ENCODE peak calls at places on chromosomes 2 and 18, in nine cellular contexts. One of them, this sample, is unnamed.

GRCh38 chr2:156430978-156431358 is 5.2 kb upstream of the GPD2 start:
- DNase-seq in H9: no peak
- DNase-seq in endothelial cell of umbilical vein: peak
- DNase-seq in trophoblast cell: no peak
- DNase-seq in astrocyte: peak
- DNase-seq in Karpas-422: no peak
- DNase-seq in fibroblast of lung: peak
- DNase-seq in GM23248: peak
- DNase-seq in IMR-90: peak
- DNase-seq in this sample: no peak

GRCh38 chr18:28767201-28767600 is 590.3 kb upstream of the CDH2 start:
- DNase-seq in H9: no peak
- DNase-seq in endothelial cell of umbilical vein: no peak
- DNase-seq in trophoblast cell: no peak
- DNase-seq in astrocyte: no peak
- DNase-seq in Karpas-422: no peak
- DNase-seq in fibroblast of lung: no peak
- DNase-seq in GM23248: peak
- DNase-seq in IMR-90: peak
- DNase-seq in this sample: no peak

GRCh38 chr2:23055251-23055650 is 329.7 kb upstream of the KLHL29 start:
- DNase-seq in H9: no peak
- DNase-seq in endothelial cell of umbilical vein: no peak
- DNase-seq in trophoblast cell: no peak
- DNase-seq in astrocyte: no peak
- DNase-seq in Karpas-422: no peak
- DNase-seq in fibroblast of lung: no peak
- DNase-seq in GM23248: no peak
- DNase-seq in IMR-90: no peak
- DNase-seq in this sample: no peak

GRCh38 chr2:71945133-71945959 is 202.3 kb downstream of the CYP26B1 start:
- DNase-seq in H9: peak
- DNase-seq in endothelial cell of umbilical vein: no peak
- DNase-seq in trophoblast cell: no peak
- DNase-seq in astrocyte: no peak
- DNase-seq in Karpas-422: no peak
- DNase-seq in fibroblast of lung: no peak
- DNase-seq in GM23248: no peak
- DNase-seq in IMR-90: no peak
- DNase-seq in this sample: no peak

GRCh38 chr2:173075781-173076556 is at the start of gene MAP3K20:
- DNase-seq in H9: peak
- DNase-seq in endothelial cell of umbilical vein: peak
- DNase-seq in trophoblast cell: peak
- DNase-seq in astrocyte: peak
- DNase-seq in Karpas-422: peak
- DNase-seq in fibroblast of lung: peak
- DNase-seq in GM23248: peak
- DNase-seq in IMR-90: peak
- DNase-seq in this sample: no peak

GRCh38 chr2:2765839-2766495 is 434.9 kb upstream of the MYT1L start:
- DNase-seq in H9: no peak
- DNase-seq in endothelial cell of umbilical vein: no peak
- DNase-seq in trophoblast cell: no peak
- DNase-seq in astrocyte: no peak
- DNase-seq in Karpas-422: no peak
- DNase-seq in fibroblast of lung: no peak
- DNase-seq in GM23248: no peak
- DNase-seq in IMR-90: no peak
- DNase-seq in this sample: no peak

GRCh38 chr18:3456686-3457069 is 6.7 kb downstream of the TGIF1 start:
- DNase-seq in H9: no peak
- DNase-seq in endothelial cell of umbilical vein: no peak
- DNase-seq in trophoblast cell: no peak
- DNase-seq in astrocyte: no peak
- DNase-seq in Karpas-422: no peak
- DNase-seq in fibroblast of lung: no peak
- DNase-seq in GM23248: no peak
- DNase-seq in IMR-90: no peak
- DNase-seq in this sample: no peak

GRCh38 chr2:38622210-38622609 is 19.5 kb upstream of the HNRNPLL start:
- DNase-seq in H9: no peak
- DNase-seq in endothelial cell of umbilical vein: no peak
- DNase-seq in trophoblast cell: no peak
- DNase-seq in astrocyte: no peak
- DNase-seq in Karpas-422: peak
- DNase-seq in fibroblast of lung: no peak
- DNase-seq in GM23248: no peak
- DNase-seq in IMR-90: no peak
- DNase-seq in this sample: no peak

GRCh38 chr2:152189622-152190495 is 14.3 kb upstream of the STAM2 start:
- DNase-seq in H9: no peak
- DNase-seq in endothelial cell of umbilical vein: peak
- DNase-seq in trophoblast cell: peak
- DNase-seq in astrocyte: peak
- DNase-seq in Karpas-422: peak
- DNase-seq in fibroblast of lung: peak
- DNase-seq in GM23248: peak
- DNase-seq in IMR-90: peak
- DNase-seq in this sample: no peak

GRCh38 chr2:200337621-200338020 is 31.1 kb downstream of the SPATS2L start:
- DNase-seq in H9: no peak
- DNase-seq in endothelial cell of umbilical vein: peak
- DNase-seq in trophoblast cell: no peak
- DNase-seq in astrocyte: no peak
- DNase-seq in Karpas-422: no peak
- DNase-seq in fibroblast of lung: no peak
- DNase-seq in GM23248: no peak
- DNase-seq in IMR-90: no peak
- DNase-seq in this sample: no peak

GRCh38 chr2:47727956-47728355 is 55.0 kb upstream of the MSH6 start:
- DNase-seq in H9: no peak
- DNase-seq in endothelial cell of umbilical vein: no peak
- DNase-seq in trophoblast cell: peak
- DNase-seq in astrocyte: no peak
- DNase-seq in Karpas-422: no peak
- DNase-seq in fibroblast of lung: no peak
- DNase-seq in GM23248: no peak
- DNase-seq in IMR-90: no peak
- DNase-seq in this sample: no peak

GRCh38 chr2:46451131-46451711 is 28.1 kb upstream of the TMEM247 start:
- DNase-seq in H9: no peak
- DNase-seq in endothelial cell of umbilical vein: no peak
- DNase-seq in trophoblast cell: peak
- DNase-seq in astrocyte: no peak
- DNase-seq in Karpas-422: no peak
- DNase-seq in fibroblast of lung: peak
- DNase-seq in GM23248: peak
- DNase-seq in IMR-90: peak
- DNase-seq in this sample: no peak

GRCh38 chr2:166351319-166351718 is 24.4 kb downstream of the SCN9A start:
- DNase-seq in H9: no peak
- DNase-seq in endothelial cell of umbilical vein: no peak
- DNase-seq in trophoblast cell: no peak
- DNase-seq in astrocyte: peak
- DNase-seq in Karpas-422: no peak
- DNase-seq in fibroblast of lung: peak
- DNase-seq in GM23248: peak
- DNase-seq in IMR-90: peak
- DNase-seq in this sample: no peak

GRCh38 chr2:22904126-22904684 is 480.8 kb upstream of the KLHL29 start:
- DNase-seq in H9: peak
- DNase-seq in endothelial cell of umbilical vein: no peak
- DNase-seq in trophoblast cell: no peak
- DNase-seq in astrocyte: no peak
- DNase-seq in Karpas-422: peak
- DNase-seq in fibroblast of lung: no peak
- DNase-seq in GM23248: peak
- DNase-seq in IMR-90: no peak
- DNase-seq in this sample: no peak

GRCh38 chr2:230999477-230999876 is 3.6 kb downstream of the SPATA3 start:
- DNase-seq in H9: no peak
- DNase-seq in endothelial cell of umbilical vein: no peak
- DNase-seq in trophoblast cell: no peak
- DNase-seq in astrocyte: no peak
- DNase-seq in Karpas-422: no peak
- DNase-seq in fibroblast of lung: no peak
- DNase-seq in GM23248: no peak
- DNase-seq in IMR-90: no peak
- DNase-seq in this sample: no peak
- H2AFZ ChIP-seq in H9: no peak
- H2AFZ ChIP-seq in endothelial cell of umbilical vein: no peak
- H2AFZ ChIP-seq in trophoblast cell: no peak
- H2AFZ ChIP-seq in astrocyte: no peak
- H2AFZ ChIP-seq in Karpas-422: no peak
- H2AFZ ChIP-seq in fibroblast of lung: no peak
- H2AFZ ChIP-seq in GM23248: no peak
- H2AFZ ChIP-seq in IMR-90: no peak
- H2AFZ ChIP-seq in this sample: no peak

DNA sequence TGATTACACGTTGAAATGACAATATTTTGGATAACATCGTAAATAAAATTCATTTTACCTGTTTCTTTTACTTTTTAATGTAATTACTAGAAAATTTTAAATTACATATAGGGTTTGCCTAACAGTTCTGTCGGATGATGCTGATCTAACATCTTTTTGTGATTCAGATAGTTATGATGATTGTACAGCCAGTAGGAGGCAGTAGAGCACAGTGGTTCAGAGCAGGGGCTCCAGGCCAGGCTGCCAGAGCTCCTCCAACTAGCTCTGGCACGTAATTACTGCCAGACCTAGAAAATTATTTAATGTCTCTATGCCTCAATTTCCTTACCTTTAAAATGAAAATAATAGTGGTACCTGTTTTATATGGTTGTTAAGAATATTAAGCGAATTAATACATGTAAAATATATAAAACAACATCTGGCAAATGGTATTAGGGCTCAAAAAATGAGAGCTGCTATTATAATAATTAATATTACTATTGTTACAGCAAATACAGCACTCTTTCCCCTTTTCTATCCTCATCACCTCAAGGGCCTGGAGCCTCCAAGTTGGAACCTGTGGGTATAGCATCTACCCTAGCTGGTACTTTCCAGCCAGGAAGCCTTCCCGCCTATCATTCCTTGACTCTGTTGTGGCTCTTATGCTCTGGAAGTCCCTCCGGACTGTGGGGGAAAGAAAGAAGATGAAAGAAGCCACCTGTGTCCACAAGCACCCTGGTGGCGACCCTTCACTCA is 47.7 kb upstream of the PLA2R1 start:
- DNase-seq in H9: peak
- DNase-seq in endothelial cell of umbilical vein: peak
- DNase-seq in trophoblast cell: peak
- DNase-seq in astrocyte: peak
- DNase-seq in Karpas-422: peak
- DNase-seq in fibroblast of lung: peak
- DNase-seq in GM23248: peak
- DNase-seq in IMR-90: peak
- DNase-seq in this sample: no peak
- H2AFZ ChIP-seq in H9: no peak
- H2AFZ ChIP-seq in endothelial cell of umbilical vein: peak
- H2AFZ ChIP-seq in trophoblast cell: no peak
- H2AFZ ChIP-seq in astrocyte: peak
- H2AFZ ChIP-seq in Karpas-422: no peak
- H2AFZ ChIP-seq in fibroblast of lung: no peak
- H2AFZ ChIP-seq in GM23248: no peak
- H2AFZ ChIP-seq in IMR-90: no peak
- H2AFZ ChIP-seq in this sample: no peak

GRCh38 chr18:10116574-10116973 is 202.8 kb downstream of the VAPA start:
- DNase-seq in H9: no peak
- DNase-seq in endothelial cell of umbilical vein: no peak
- DNase-seq in trophoblast cell: peak
- DNase-seq in astrocyte: no peak
- DNase-seq in Karpas-422: no peak
- DNase-seq in fibroblast of lung: peak
- DNase-seq in GM23248: no peak
- DNase-seq in IMR-90: no peak
- DNase-seq in this sample: no peak

GRCh38 chr18:10114727-10115463 is 201.1 kb downstream of the VAPA start:
- DNase-seq in H9: no peak
- DNase-seq in endothelial cell of umbilical vein: no peak
- DNase-seq in trophoblast cell: no peak
- DNase-seq in astrocyte: no peak
- DNase-seq in Karpas-422: no peak
- DNase-seq in fibroblast of lung: no peak
- DNase-seq in GM23248: no peak
- DNase-seq in IMR-90: no peak
- DNase-seq in this sample: no peak

GRCh38 chr18:10113156-10114022 is 199.6 kb downstream of the VAPA start:
- DNase-seq in H9: no peak
- DNase-seq in endothelial cell of umbilical vein: peak
- DNase-seq in trophoblast cell: no peak
- DNase-seq in astrocyte: no peak
- DNase-seq in Karpas-422: no peak
- DNase-seq in fibroblast of lung: peak
- DNase-seq in GM23248: no peak
- DNase-seq in IMR-90: no peak
- DNase-seq in this sample: no peak

DNA sequence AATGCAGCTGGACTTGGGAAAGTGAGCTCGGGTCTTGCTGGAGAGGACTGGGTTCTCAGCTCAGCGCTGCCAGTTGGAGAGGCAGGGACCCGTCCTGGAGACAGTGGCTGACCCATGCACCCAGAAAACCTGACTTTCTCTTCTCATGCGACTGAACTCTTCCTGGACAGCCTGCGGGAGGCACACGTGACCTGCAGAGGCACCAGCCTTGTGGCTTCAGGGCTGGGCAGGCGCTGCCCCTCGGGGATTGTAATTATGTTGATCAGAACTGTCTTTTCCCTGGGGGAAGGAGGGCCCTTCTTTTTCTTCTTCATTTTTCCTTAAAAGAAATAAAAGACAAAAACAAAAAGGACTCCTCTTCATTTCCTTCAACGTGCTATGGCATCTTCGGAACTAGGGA is 198.1 kb downstream of the VAPA start:
- DNase-seq in H9: no peak
- DNase-seq in endothelial cell of umbilical vein: no peak
- DNase-seq in trophoblast cell: no peak
- DNase-seq in astrocyte: no peak
- DNase-seq in Karpas-422: no peak
- DNase-seq in fibroblast of lung: no peak
- DNase-seq in GM23248: no peak
- DNase-seq in IMR-90: no peak
- DNase-seq in this sample: no peak
- H2AFZ ChIP-seq in H9: no peak
- H2AFZ ChIP-seq in endothelial cell of umbilical vein: no peak
- H2AFZ ChIP-seq in trophoblast cell: no peak
- H2AFZ ChIP-seq in astrocyte: no peak
- H2AFZ ChIP-seq in Karpas-422: no peak
- H2AFZ ChIP-seq in fibroblast of lung: no peak
- H2AFZ ChIP-seq in GM23248: no peak
- H2AFZ ChIP-seq in IMR-90: no peak
- H2AFZ ChIP-seq in this sample: no peak

DNA sequence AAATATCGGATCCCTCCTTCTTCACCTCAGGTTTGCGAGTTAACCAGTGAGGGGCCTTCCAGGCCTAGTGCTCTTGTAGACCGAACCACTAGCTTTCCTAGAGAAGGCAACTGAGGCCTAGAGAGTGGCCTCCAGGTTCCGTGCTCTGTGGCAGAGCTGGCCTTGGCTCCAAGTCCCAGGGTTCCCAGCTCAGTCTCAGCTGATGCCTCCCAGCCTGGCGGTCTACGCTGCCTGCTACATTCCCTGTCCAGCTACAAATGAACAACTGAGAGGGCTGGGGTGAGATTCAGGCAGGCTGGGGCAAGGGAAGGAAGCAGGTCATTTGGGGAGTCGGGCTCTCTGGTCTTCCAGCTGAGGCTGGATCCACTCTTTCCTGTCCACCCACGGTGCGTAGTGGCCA is 2.3 kb downstream of the STEAP3 start:
- DNase-seq in H9: no peak
- DNase-seq in endothelial cell of umbilical vein: no peak
- DNase-seq in trophoblast cell: no peak
- DNase-seq in astrocyte: no peak
- DNase-seq in Karpas-422: no peak
- DNase-seq in fibroblast of lung: no peak
- DNase-seq in GM23248: no peak
- DNase-seq in IMR-90: no peak
- DNase-seq in this sample: no peak
- H2AFZ ChIP-seq in H9: no peak
- H2AFZ ChIP-seq in endothelial cell of umbilical vein: no peak
- H2AFZ ChIP-seq in trophoblast cell: no peak
- H2AFZ ChIP-seq in astrocyte: no peak
- H2AFZ ChIP-seq in Karpas-422: no peak
- H2AFZ ChIP-seq in fibroblast of lung: no peak
- H2AFZ ChIP-seq in GM23248: no peak
- H2AFZ ChIP-seq in IMR-90: peak
- H2AFZ ChIP-seq in this sample: no peak